ENCODE peak calls at places on chromosome 13, in four cellular contexts. L is K562, R is GM12878, Y is SK-N-SH. H is an unnamed sample.

GRCh38 chr13:43245374-43245964 is 222.1 kb downstream of the DNAJC15 start:
- DNase-seq in L (no peak), R (no peak), Y (no peak), H (no peak)

GRCh38 chr13:112883241-112883945 is 85.6 kb upstream of the MCF2L start:
- DNase-seq in L (no peak), R (no peak), Y (no peak), H (no peak)

GRCh38 chr13:77833331-77833863 is 85.2 kb downstream of the EDNRB start:
- DNase-seq in L (no peak), R (no peak), Y (no peak), H (no peak)

GRCh38 chr13:51298812-51299211 is 40.7 kb upstream of the SERPINE3 start:
- DNase-seq in L (no peak), R (no peak), Y (no peak), H (no peak)

GRCh38 chr13:46274094-46274698 is 62.5 kb downstream of the LRRC63 start:
- DNase-seq in L (no peak), R (no peak), Y (no peak), H (no peak)

GRCh38 chr13:94712812-94713555 is 639 bp upstream of the SOX21 start:
- DNase-seq in L (no peak), R (no peak), Y (peak), H (peak)

GRCh38 chr13:51453959-51454703 is 1.3 kb upstream of the INTS6 start:
- DNase-seq in L (peak), R (no peak), Y (peak), H (peak)

GRCh38 chr13:29591310-29591709 is 4.2 kb downstream of the SLC7A1 start:
- DNase-seq in L (no peak), R (no peak), Y (no peak), H (no peak)

GRCh38 chr13:37942929-37943328 is 73.4 kb upstream of the TRPC4 start:
- DNase-seq in L (no peak), R (no peak), Y (no peak), H (no peak)

GRCh38 chr13:21319869-21320641 is 139.0 kb downstream of the ZDHHC20 start:
- DNase-seq in L (no peak), R (no peak), Y (no peak), H (no peak)

GRCh38 chr13:21320642-21321034 is 138.5 kb downstream of the ZDHHC20 start:
- DNase-seq in L (no peak), R (no peak), Y (no peak), H (no peak)

GRCh38 chr13:21316376-21316775 is 139.9 kb downstream of the MRPL57 start:
- DNase-seq in L (no peak), R (no peak), Y (no peak), H (no peak)

GRCh38 chr13:21321269-21321668 is 137.8 kb downstream of the ZDHHC20 start:
- DNase-seq in L (no peak), R (no peak), Y (no peak), H (no peak)

DNA sequence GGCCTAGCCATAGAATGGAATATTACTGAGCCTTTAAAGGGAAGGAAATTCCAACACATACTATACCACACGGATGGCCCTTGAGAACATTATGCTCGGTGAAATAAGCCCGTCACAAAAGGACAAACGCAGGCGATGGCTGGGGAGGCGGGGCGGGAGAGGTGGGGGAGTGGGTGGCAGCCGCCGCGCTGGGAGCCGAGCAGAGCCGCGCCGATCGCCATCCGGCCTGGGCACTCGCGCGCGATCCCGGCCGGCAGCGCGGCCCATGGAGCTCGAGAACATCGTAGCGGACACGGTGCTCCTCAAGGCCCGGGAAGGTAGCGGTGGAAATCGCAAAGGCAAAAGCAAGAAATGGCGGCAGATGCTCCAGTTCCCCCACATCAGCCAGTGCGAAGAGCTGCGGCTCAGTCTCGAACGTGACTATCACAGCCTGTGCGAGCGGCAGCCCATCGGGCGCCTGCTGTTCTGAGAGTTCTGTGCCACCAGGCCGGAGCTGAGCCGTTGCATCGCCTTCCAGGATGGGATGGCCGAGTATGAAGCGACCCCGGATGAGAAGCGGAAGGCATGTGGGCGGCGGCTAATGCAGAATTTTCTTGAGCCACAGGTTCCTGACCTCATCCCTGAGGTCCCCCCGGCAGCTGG is 140.1 kb downstream of the ZDHHC20 start:
- DNase-seq in L (no peak), R (no peak), Y (no peak), H (no peak)
- TF ChIP-seq FOXM1 in L (no peak), R (no peak), Y (no peak), H (no peak)

GRCh38 chr13:32537580-32538233 is 888 bp downstream of the N4BP2L2 start:
- DNase-seq in L (peak), R (no peak), Y (no peak), H (no peak)
- TF ChIP-seq FOXM1 in L (no peak), R (no peak), Y (no peak), H (no peak)

GRCh38 chr13:35983206-35983605 is 148.0 kb downstream of the DCLK1 start:
- DNase-seq in L (no peak), R (no peak), Y (no peak), H (no peak)

GRCh38 chr13:35984287-35984686 is 146.9 kb downstream of the DCLK1 start:
- DNase-seq in L (no peak), R (no peak), Y (no peak), H (no peak)

GRCh38 chr13:35978607-35979316 is 152.4 kb downstream of the DCLK1 start:
- DNase-seq in L (peak), R (no peak), Y (peak), H (peak)

GRCh38 chr13:35976126-35976525 is 155.1 kb downstream of the DCLK1 start:
- DNase-seq in L (no peak), R (no peak), Y (no peak), H (no peak)

DNA sequence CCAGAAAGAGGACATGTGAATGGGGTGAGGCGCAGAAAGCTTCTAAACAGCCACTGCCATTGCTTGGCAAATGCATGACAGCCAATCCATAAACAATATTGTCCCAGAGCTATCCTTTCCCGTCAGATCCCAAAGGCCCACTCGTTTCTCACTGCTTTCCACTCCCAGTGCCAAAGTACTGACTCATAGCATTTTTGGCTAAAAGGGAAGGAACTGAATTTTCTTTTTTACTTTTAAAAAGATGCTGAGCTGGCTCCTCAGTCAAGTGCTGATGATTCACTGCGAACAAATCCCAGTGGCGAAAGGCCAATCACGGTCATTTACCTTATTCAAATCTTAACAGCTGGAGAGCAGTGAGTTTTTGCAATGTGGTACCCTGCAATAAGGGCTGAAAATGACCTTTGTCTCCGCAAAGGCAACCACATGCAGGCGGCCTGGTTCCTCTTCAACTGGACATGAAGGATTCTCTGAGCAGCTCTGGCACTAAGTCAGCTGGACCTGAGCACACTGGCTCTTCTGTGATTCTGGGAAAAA is 151.7 kb downstream of the DCLK1 start:
- DNase-seq in L (no peak), R (no peak), Y (no peak), H (no peak)
- TF ChIP-seq FOXM1 in L (no peak), R (no peak), Y (peak), H (no peak)

GRCh38 chr13:82747331-82747730 is 1134.9 kb downstream of the SLITRK1 start:
- DNase-seq in L (no peak), R (no peak), Y (no peak), H (no peak)
- TF ChIP-seq FOXM1 in L (no peak), R (no peak), Y (no peak), H (no peak)

H was measured in HEK293T.